ENCODE peak calls at places on chromosomes 4 and X, in five cellular contexts. M is fibroblast of the conjunctiva, S is kidney epithelial cell, W is Right ventricle myocardium superior, H is T-helper 1 cell. F is an unnamed sample.
A peak's percentile ranks its signal among the peaks of the same experiment; 100 is the strongest.

GRCh38 chrX:44344194-44344593 is 722 bp upstream of the EFHC2 start:
- DNase-seq in M (no peak), S (no peak), H (peak; percentile 50), W (peak; percentile 41), F (no peak)

GRCh38 chr4:1608821-1609500 is 75.2 kb downstream of the FAM53A start:
- DNase-seq in S (no peak), M (no peak), W (peak; percentile 31), H (peak; percentile 2), F (no peak)

GRCh38 chr4:89230271-89230670 is 77.3 kb downstream of the GPRIN3 start:
- DNase-seq in W (no peak), S (no peak), M (no peak), H (no peak), F (no peak)

GRCh38 chr4:154985673-154986072 is 204.6 kb downstream of the RBM46 start:
- DNase-seq in S (no peak), H (no peak), W (no peak), M (peak; percentile 47), F (no peak)

GRCh38 chrX:70398899-70399298 is 24.2 kb upstream of the GDPD2 start:
- DNase-seq in S (no peak), M (no peak), W (no peak), H (no peak), F (no peak)

GRCh38 chr4:98583265-98583664 is 75.1 kb downstream of the TSPAN5 start:
- DNase-seq in S (no peak), M (no peak), W (no peak), H (no peak), F (no peak)

GRCh38 chrX:42020225-42020624 is 96.9 kb upstream of the CASK start:
- DNase-seq in H (no peak), M (no peak), W (no peak), S (no peak), F (no peak)

GRCh38 chr4:822361-823092 is 3.4 kb downstream of the CPLX1 start:
- DNase-seq in W (no peak), M (no peak), H (no peak), S (no peak), F (no peak)

GRCh38 chrX:46991664-46992063 is 79.4 kb downstream of the JADE3 start:
- DNase-seq in W (no peak), S (no peak), H (no peak), M (no peak), F (no peak)

GRCh38 chr4:105149771-105150170 is 3.1 kb downstream of the TET2 start:
- DNase-seq in S (no peak), M (no peak), W (no peak), H (no peak), F (no peak)

GRCh38 chrX:19613645-19614323 is 98.5 kb upstream of the MAP3K15 start:
- DNase-seq in M (no peak), H (no peak), W (peak; percentile 45), S (no peak), F (no peak)

GRCh38 chr4:182968917-182969650 is 51.9 kb upstream of the DCTD start:
- DNase-seq in W (no peak), M (no peak), S (no peak), H (no peak), F (no peak)

GRCh38 chr4:85779165-85779564 is 304.2 kb downstream of the ARHGAP24 start:
- DNase-seq in W (no peak), S (no peak), M (peak; percentile 63), H (no peak), F (no peak)

GRCh38 chrX:53438174-53438831 is 4.1 kb upstream of the HSD17B10 start:
- DNase-seq in S (no peak), W (no peak), H (no peak), M (no peak), F (no peak)

GRCh38 chr4:168803727-168804126 is 206.3 kb downstream of the CBR4 start:
- DNase-seq in M (no peak), W (no peak), S (peak; percentile 72), H (no peak), F (no peak)

GRCh38 chr4:68895561-68896198 is 55.9 kb downstream of the UGT2A3 start:
- DNase-seq in H (no peak), M (no peak), W (no peak), S (no peak), F (no peak)

GRCh38 chr4:149975172-149975571 is 103.1 kb upstream of the DCLK2 start:
- DNase-seq in M (no peak), W (no peak), H (no peak), S (no peak), F (no peak)

GRCh38 chr4:128978985-128979384 is 114.4 kb downstream of the SCLT1 start:
- DNase-seq in W (no peak), S (no peak), H (no peak), M (no peak), F (no peak)

GRCh38 chrX:44843753-44844152 is at the start of gene DUSP21:
- DNase-seq in W (peak; percentile 37), M (no peak), H (no peak), S (no peak), F (no peak)

GRCh38 chrX:27746516-27746915 is 61.3 kb upstream of the MAGEB10 start:
- DNase-seq in M (no peak), H (no peak), W (no peak), S (no peak), F (no peak)

GRCh38 chrX:100874240-100874798 is at the start of gene NOX1:
- DNase-seq in S (no peak), W (no peak), M (no peak), H (no peak), F (no peak)

F was measured in brain pericyte.